ENCODE peak calls at places on chromosomes 13 and 19, in five cellular contexts. One of them, this sample, is unnamed.

GRCh38 chr19:36579255-36579654 is 6.2 kb upstream of the ZNF529 start:
- DNase-seq in MM.1S: no peak
- DNase-seq in mammary epithelial cell: no peak
- DNase-seq in SK-N-SH: no peak
- DNase-seq in colonic mucosa: no peak
- DNase-seq in this sample: no peak

GRCh38 chr13:30116379-30116778 is 191.0 kb downstream of the KATNAL1 start:
- DNase-seq in MM.1S: no peak
- DNase-seq in mammary epithelial cell: no peak
- DNase-seq in SK-N-SH: no peak
- DNase-seq in colonic mucosa: no peak
- DNase-seq in this sample: no peak

GRCh38 chr13:92842145-92842544 is 384.5 kb upstream of the GPC6 start:
- DNase-seq in MM.1S: no peak
- DNase-seq in mammary epithelial cell: peak; percentile 65
- DNase-seq in SK-N-SH: no peak
- DNase-seq in colonic mucosa: no peak
- DNase-seq in this sample: no peak

GRCh38 chr13:27830010-27830409 is 37.7 kb downstream of the GSX1 start:
- DNase-seq in MM.1S: peak; percentile 35
- DNase-seq in mammary epithelial cell: no peak
- DNase-seq in SK-N-SH: peak; percentile 86
- DNase-seq in colonic mucosa: peak; percentile 67
- DNase-seq in this sample: peak; percentile 41

GRCh38 chr13:91211548-91211947 is 135.9 kb upstream of the MIR17HG start:
- DNase-seq in MM.1S: no peak
- DNase-seq in mammary epithelial cell: no peak
- DNase-seq in SK-N-SH: no peak
- DNase-seq in colonic mucosa: no peak
- DNase-seq in this sample: no peak

GRCh38 chr13:100818706-100819105 is 144.1 kb upstream of the TMTC4 start:
- DNase-seq in MM.1S: no peak
- DNase-seq in mammary epithelial cell: no peak
- DNase-seq in SK-N-SH: no peak
- DNase-seq in colonic mucosa: no peak
- DNase-seq in this sample: no peak

GRCh38 chr13:89221557-89222158 is 1550.5 kb downstream of the SLITRK5 start:
- DNase-seq in MM.1S: no peak
- DNase-seq in mammary epithelial cell: no peak
- DNase-seq in SK-N-SH: no peak
- DNase-seq in colonic mucosa: no peak
- DNase-seq in this sample: no peak

GRCh38 chr19:49387936-49388372 is at the start of gene KASH5:
- DNase-seq in MM.1S: peak; percentile 89
- DNase-seq in mammary epithelial cell: no peak
- DNase-seq in SK-N-SH: peak; percentile 87
- DNase-seq in colonic mucosa: peak; percentile 74
- DNase-seq in this sample: peak; percentile 75

GRCh38 chr13:41916173-41916954 is 44.5 kb downstream of the VWA8 start:
- DNase-seq in MM.1S: peak; percentile 85
- DNase-seq in mammary epithelial cell: peak; percentile 82
- DNase-seq in SK-N-SH: no peak
- DNase-seq in colonic mucosa: no peak
- DNase-seq in this sample: peak; percentile 67
- H3K4me3 ChIP-seq in MM.1S: peak overlapping the region; percentile 18
- H3K4me3 ChIP-seq in mammary epithelial cell: no peak overlapping the region
- H3K4me3 ChIP-seq in SK-N-SH: no peak overlapping the region
- H3K4me3 ChIP-seq in colonic mucosa: no peak overlapping the region
- H3K4me3 ChIP-seq in this sample: peak overlapping the region; percentile 43

GRCh38 chr13:32115069-32115468 is 83.5 kb downstream of the FRY start:
- DNase-seq in MM.1S: no peak
- DNase-seq in mammary epithelial cell: no peak
- DNase-seq in SK-N-SH: no peak
- DNase-seq in colonic mucosa: no peak
- DNase-seq in this sample: no peak
- H3K27ac ChIP-seq in MM.1S: no peak overlapping the region
- H3K27ac ChIP-seq in mammary epithelial cell: no peak overlapping the region
- H3K27ac ChIP-seq in SK-N-SH: no peak overlapping the region
- H3K27ac ChIP-seq in colonic mucosa: no peak overlapping the region
- H3K27ac ChIP-seq in this sample: no peak overlapping the region

GRCh38 chr13:21018220-21018619 is 43.2 kb downstream of the LATS2 start:
- DNase-seq in MM.1S: no peak
- DNase-seq in mammary epithelial cell: no peak
- DNase-seq in SK-N-SH: no peak
- DNase-seq in colonic mucosa: no peak
- DNase-seq in this sample: no peak
- H3K4me1 ChIP-seq in MM.1S: no peaks in the 10 kb centered on the region
- H3K4me1 ChIP-seq in mammary epithelial cell: peaks cover 29% of the 10 kb centered on the region
- H3K4me1 ChIP-seq in SK-N-SH: peaks cover 7% of the 10 kb centered on the region
- H3K4me1 ChIP-seq in colonic mucosa: peaks cover 14% of the 10 kb centered on the region
- H3K4me1 ChIP-seq in this sample: no peaks in the 10 kb centered on the region

GRCh38 chr19:12825259-12826131 is 8.9 kb downstream of the RTBDN start:
- DNase-seq in MM.1S: no peak
- DNase-seq in mammary epithelial cell: no peak
- DNase-seq in SK-N-SH: peak; percentile 88
- DNase-seq in colonic mucosa: no peak
- DNase-seq in this sample: no peak

GRCh38 chr19:12833418-12833746 is 997 bp downstream of the RTBDN start:
- DNase-seq in MM.1S: no peak
- DNase-seq in mammary epithelial cell: no peak
- DNase-seq in SK-N-SH: peak; percentile 36
- DNase-seq in colonic mucosa: no peak
- DNase-seq in this sample: no peak

GRCh38 chr19:12834418-12834943 is at the start of gene RTBDN:
- DNase-seq in MM.1S: no peak
- DNase-seq in mammary epithelial cell: no peak
- DNase-seq in SK-N-SH: no peak
- DNase-seq in colonic mucosa: no peak
- DNase-seq in this sample: no peak

GRCh38 chr19:12833747-12834417 is 497 bp downstream of the RTBDN start:
- DNase-seq in MM.1S: peak; percentile 24
- DNase-seq in mammary epithelial cell: no peak
- DNase-seq in SK-N-SH: peak; percentile 90
- DNase-seq in colonic mucosa: peak; percentile 39
- DNase-seq in this sample: no peak

DNA sequence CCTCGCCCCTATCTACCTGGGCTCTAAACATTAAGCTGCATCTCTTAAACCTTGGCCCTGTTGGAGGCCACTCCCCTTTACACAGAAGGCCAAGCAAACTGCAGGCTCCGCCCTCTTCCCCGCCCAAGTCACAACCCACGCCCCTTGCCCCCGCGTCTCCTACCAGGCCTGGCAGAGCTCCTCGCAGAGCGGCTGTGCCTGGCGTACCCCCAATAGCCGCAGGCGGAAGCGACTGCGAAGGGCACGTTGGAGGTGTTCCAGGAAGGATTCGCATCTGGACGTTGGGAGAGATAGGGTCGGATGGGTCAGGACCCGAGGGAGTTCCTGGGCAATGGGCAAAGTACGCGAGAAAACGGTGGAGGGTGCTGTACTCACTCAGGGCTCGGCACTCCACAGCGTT is 5.9 kb downstream of the RTBDN start:
- DNase-seq in MM.1S: no peak
- DNase-seq in mammary epithelial cell: no peak
- DNase-seq in SK-N-SH: peak; percentile 92
- DNase-seq in colonic mucosa: peak; percentile 63
- DNase-seq in this sample: no peak
- H3K4me3 ChIP-seq in MM.1S: no peak overlapping the region
- H3K4me3 ChIP-seq in mammary epithelial cell: no peak overlapping the region
- H3K4me3 ChIP-seq in SK-N-SH: peak overlapping the region; percentile 9
- H3K4me3 ChIP-seq in colonic mucosa: no peak overlapping the region
- H3K4me3 ChIP-seq in this sample: no peak overlapping the region

GRCh38 chr19:47505506-47505905 is 9.4 kb downstream of the NAPA start:
- DNase-seq in MM.1S: no peak
- DNase-seq in mammary epithelial cell: no peak
- DNase-seq in SK-N-SH: no peak
- DNase-seq in colonic mucosa: no peak
- DNase-seq in this sample: no peak

GRCh38 chr19:47503823-47504145 is 11.1 kb downstream of the NAPA start:
- DNase-seq in MM.1S: no peak
- DNase-seq in mammary epithelial cell: no peak
- DNase-seq in SK-N-SH: no peak
- DNase-seq in colonic mucosa: no peak
- DNase-seq in this sample: no peak

GRCh38 chr19:47499863-47500830 is 14.7 kb downstream of the NAPA start:
- DNase-seq in MM.1S: no peak
- DNase-seq in mammary epithelial cell: no peak
- DNase-seq in SK-N-SH: no peak
- DNase-seq in colonic mucosa: no peak
- DNase-seq in this sample: no peak

GRCh38 chr19:47506459-47506858 is 8.4 kb downstream of the NAPA start:
- DNase-seq in MM.1S: no peak
- DNase-seq in mammary epithelial cell: no peak
- DNase-seq in SK-N-SH: no peak
- DNase-seq in colonic mucosa: no peak
- DNase-seq in this sample: no peak

GRCh38 chr19:47503130-47503822 is 11.6 kb downstream of the NAPA start:
- DNase-seq in MM.1S: no peak
- DNase-seq in mammary epithelial cell: no peak
- DNase-seq in SK-N-SH: no peak
- DNase-seq in colonic mucosa: no peak
- DNase-seq in this sample: no peak
- H3K27ac ChIP-seq in MM.1S: no peak overlapping the region
- H3K27ac ChIP-seq in mammary epithelial cell: no peak overlapping the region
- H3K27ac ChIP-seq in SK-N-SH: no peak overlapping the region
- H3K27ac ChIP-seq in colonic mucosa: no peak overlapping the region
- H3K27ac ChIP-seq in this sample: no peak overlapping the region

GRCh38 chr19:3034194-3034844 is 5.2 kb upstream of the TLE2 start:
- DNase-seq in MM.1S: no peak
- DNase-seq in mammary epithelial cell: no peak
- DNase-seq in SK-N-SH: no peak
- DNase-seq in colonic mucosa: no peak
- DNase-seq in this sample: no peak
- H3K4me1 ChIP-seq in MM.1S: no peaks in the 10 kb centered on the region
- H3K4me1 ChIP-seq in mammary epithelial cell: peaks cover 18% of the 10 kb centered on the region
- H3K4me1 ChIP-seq in SK-N-SH: peaks cover 14% of the 10 kb centered on the region
- H3K4me1 ChIP-seq in colonic mucosa: peaks cover 5% of the 10 kb centered on the region
- H3K4me1 ChIP-seq in this sample: peaks cover 30% of the 10 kb centered on the region

GRCh38 chr19:19597809-19598306 is 20.6 kb downstream of the PBX4 start:
- DNase-seq in MM.1S: no peak
- DNase-seq in mammary epithelial cell: no peak
- DNase-seq in SK-N-SH: no peak
- DNase-seq in colonic mucosa: no peak
- DNase-seq in this sample: peak; percentile 82

GRCh38 chr19:19594371-19594770 is 24.1 kb downstream of the PBX4 start:
- DNase-seq in MM.1S: no peak
- DNase-seq in mammary epithelial cell: no peak
- DNase-seq in SK-N-SH: no peak
- DNase-seq in colonic mucosa: no peak
- DNase-seq in this sample: no peak

GRCh38 chr19:19599190-19599535 is 19.3 kb downstream of the PBX4 start:
- DNase-seq in MM.1S: no peak
- DNase-seq in mammary epithelial cell: no peak
- DNase-seq in SK-N-SH: no peak
- DNase-seq in colonic mucosa: no peak
- DNase-seq in this sample: no peak

GRCh38 chr19:19592690-19593089 is 25.8 kb downstream of the PBX4 start:
- DNase-seq in MM.1S: no peak
- DNase-seq in mammary epithelial cell: no peak
- DNase-seq in SK-N-SH: no peak
- DNase-seq in colonic mucosa: no peak
- DNase-seq in this sample: no peak

DNA sequence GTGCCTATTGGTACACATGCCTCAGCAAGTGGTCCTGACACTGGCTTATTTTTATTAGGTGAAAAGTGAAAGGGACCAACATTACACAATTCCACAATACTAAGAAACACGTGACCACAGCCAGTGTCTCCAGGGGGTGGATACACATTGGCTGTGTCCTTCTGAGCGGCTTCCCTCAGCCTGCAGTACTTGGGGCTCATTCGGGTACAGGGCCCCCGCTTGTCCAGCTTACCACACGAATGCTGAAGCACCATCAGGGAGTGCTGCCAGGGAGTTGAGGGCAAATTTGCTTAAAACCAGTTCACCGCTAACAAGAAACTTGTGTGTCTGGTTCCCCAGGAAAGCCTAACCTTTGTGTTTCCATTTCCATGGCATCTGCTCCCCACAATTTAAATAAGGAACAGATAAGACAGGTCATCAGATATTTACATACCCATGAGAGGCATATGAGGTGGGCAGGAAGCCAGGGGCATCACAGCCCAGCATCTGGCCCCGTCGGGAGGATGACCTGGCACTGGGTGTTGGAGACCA is 23.3 kb downstream of the PBX4 start:
- DNase-seq in MM.1S: no peak
- DNase-seq in mammary epithelial cell: no peak
- DNase-seq in SK-N-SH: peak; percentile 72
- DNase-seq in colonic mucosa: no peak
- DNase-seq in this sample: no peak
- H3K4me3 ChIP-seq in MM.1S: no peak overlapping the region
- H3K4me3 ChIP-seq in mammary epithelial cell: no peak overlapping the region
- H3K4me3 ChIP-seq in SK-N-SH: no peak overlapping the region
- H3K4me3 ChIP-seq in colonic mucosa: no peak overlapping the region
- H3K4me3 ChIP-seq in this sample: no peak overlapping the region

GRCh38 chr19:1284293-1284978 is 1.2 kb upstream of the EFNA2 start:
- DNase-seq in MM.1S: no peak
- DNase-seq in mammary epithelial cell: no peak
- DNase-seq in SK-N-SH: no peak
- DNase-seq in colonic mucosa: peak; percentile 88
- DNase-seq in this sample: no peak
- H3K27ac ChIP-seq in MM.1S: no peak overlapping the region
- H3K27ac ChIP-seq in mammary epithelial cell: no peak overlapping the region
- H3K27ac ChIP-seq in SK-N-SH: no peak overlapping the region
- H3K27ac ChIP-seq in colonic mucosa: peak overlapping the region; percentile 91
- H3K27ac ChIP-seq in this sample: no peak overlapping the region

GRCh38 chr19:38713865-38714264 is 30.4 kb downstream of the CAPN12 start:
- DNase-seq in MM.1S: no peak
- DNase-seq in mammary epithelial cell: no peak
- DNase-seq in SK-N-SH: no peak
- DNase-seq in colonic mucosa: no peak
- DNase-seq in this sample: no peak
- H3K4me1 ChIP-seq in MM.1S: no peaks in the 10 kb centered on the region
- H3K4me1 ChIP-seq in mammary epithelial cell: peaks cover 45% of the 10 kb centered on the region
- H3K4me1 ChIP-seq in SK-N-SH: peaks cover 4% of the 10 kb centered on the region
- H3K4me1 ChIP-seq in colonic mucosa: no peaks in the 10 kb centered on the region
- H3K4me1 ChIP-seq in this sample: no peaks in the 10 kb centered on the region

DNA sequence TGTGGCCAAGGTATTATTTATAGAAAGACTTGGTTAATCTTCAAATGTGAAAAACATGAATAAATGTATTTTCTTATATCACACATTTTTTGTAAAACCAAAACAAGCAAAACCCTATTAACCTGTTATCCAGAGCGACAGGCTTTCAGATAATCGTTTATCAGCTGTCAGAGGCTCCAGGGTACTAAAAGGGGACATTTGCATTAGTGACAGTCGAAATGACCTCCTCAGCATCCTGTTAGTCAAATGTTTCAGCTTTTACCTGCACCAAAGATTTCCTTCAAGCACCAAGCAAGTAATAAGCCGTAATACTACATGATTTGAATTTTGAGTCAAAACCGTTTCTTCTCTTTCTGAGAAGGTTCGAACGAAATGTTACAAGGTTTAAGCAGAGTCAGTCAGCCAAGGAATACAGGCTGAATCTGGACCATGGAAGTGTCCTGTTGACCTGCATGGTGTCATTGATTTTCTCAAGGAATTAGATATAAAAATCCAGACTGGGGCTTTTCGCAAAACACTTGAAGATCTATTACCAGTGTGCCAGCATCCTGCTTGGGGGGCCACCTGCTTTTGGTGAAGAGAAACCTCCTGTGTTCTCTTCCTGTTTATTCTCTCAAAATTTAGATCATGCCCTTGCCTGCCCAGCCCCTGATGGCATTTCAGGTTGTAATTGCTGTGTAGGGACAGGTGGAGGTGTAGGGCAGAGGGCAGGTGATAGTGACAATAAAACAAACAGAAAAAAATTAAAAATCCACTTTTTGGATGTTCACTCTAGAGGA is 11.3 kb upstream of the RFC3 start:
- DNase-seq in MM.1S: no peak
- DNase-seq in mammary epithelial cell: no peak
- DNase-seq in SK-N-SH: no peak
- DNase-seq in colonic mucosa: no peak
- DNase-seq in this sample: no peak
- H3K4me3 ChIP-seq in MM.1S: no peak overlapping the region
- H3K4me3 ChIP-seq in mammary epithelial cell: no peak overlapping the region
- H3K4me3 ChIP-seq in SK-N-SH: no peak overlapping the region
- H3K4me3 ChIP-seq in colonic mucosa: no peak overlapping the region
- H3K4me3 ChIP-seq in this sample: no peak overlapping the region

This sample was measured in CD4-positive, CD25-positive, alpha-beta regulatory T cell.